ENCODE peak calls at places on chromosomes 12 and 14, in four cellular contexts. One of them, this sample, is unnamed.

GRCh38 chr14:34374998-34375740 is 86.9 kb downstream of the SPTSSA start:
- DNase-seq in HCEC 1CT: no peak
- DNase-seq in naive B cell: no peak
- DNase-seq in HS-5: no peak
- DNase-seq in this sample: no peak

GRCh38 chr14:92360666-92361370 is 37.9 kb downstream of the SLC24A4 start:
- DNase-seq in HCEC 1CT: no peak
- DNase-seq in naive B cell: no peak
- DNase-seq in HS-5: no peak
- DNase-seq in this sample: no peak

GRCh38 chr12:68140576-68140975 is 19.0 kb downstream of the IFNG start:
- DNase-seq in HCEC 1CT: no peak
- DNase-seq in naive B cell: no peak
- DNase-seq in HS-5: no peak
- DNase-seq in this sample: no peak

GRCh38 chr14:68908201-68908600 is 70.9 kb downstream of the ACTN1 start:
- DNase-seq in HCEC 1CT: no peak
- DNase-seq in naive B cell: no peak
- DNase-seq in HS-5: no peak
- DNase-seq in this sample: no peak

GRCh38 chr14:103711516-103712431 is 3.5 kb downstream of the XRCC3 start:
- DNase-seq in HCEC 1CT: no peak
- DNase-seq in naive B cell: no peak
- DNase-seq in HS-5: no peak
- DNase-seq in this sample: no peak

GRCh38 chr14:55398679-55399078 is 13.0 kb downstream of the ATG14 start:
- DNase-seq in HCEC 1CT: peak
- DNase-seq in naive B cell: no peak
- DNase-seq in HS-5: peak
- DNase-seq in this sample: no peak

GRCh38 chr12:13171921-13172859 is 24.3 kb upstream of the EMP1 start:
- DNase-seq in HCEC 1CT: peak
- DNase-seq in naive B cell: no peak
- DNase-seq in HS-5: no peak
- DNase-seq in this sample: no peak

GRCh38 chr14:104359969-104360442 is 219.6 kb upstream of the C14orf180 start:
- DNase-seq in HCEC 1CT: no peak
- DNase-seq in naive B cell: no peak
- DNase-seq in HS-5: no peak
- DNase-seq in this sample: no peak

GRCh38 chr12:71155228-71155627 is 2.6 kb downstream of the TSPAN8 start:
- DNase-seq in HCEC 1CT: no peak
- DNase-seq in naive B cell: no peak
- DNase-seq in HS-5: no peak
- DNase-seq in this sample: no peak

GRCh38 chr12:23880988-23881387 is 68.5 kb downstream of the SOX5 start:
- DNase-seq in HCEC 1CT: no peak
- DNase-seq in naive B cell: no peak
- DNase-seq in HS-5: no peak
- DNase-seq in this sample: no peak